ENCODE peak calls at places on chromosome 3, in six cellular contexts. Q is A673; C is cardiac muscle cell; K is CD8-positive, alpha-beta memory T cell; P is uterus; G is mesenchymal stem cell. O is an unnamed sample. For H3K27me3, the result is how much of the 10 kb centered on the place peaks cover.

GRCh38 chr3:54862526-54862925 is 65.3 kb downstream of the LRTM1 start:
- DNase-seq in Q (no peak), C (no peak), K (no peak), P (no peak), G (no peak), O (peak)

GRCh38 chr3:165643433-165643824 is 193.8 kb downstream of the BCHE start:
- DNase-seq in Q (no peak), C (no peak), K (no peak), P (no peak), G (peak), O (peak)

GRCh38 chr3:126119008-126119675 is 35.2 kb upstream of the SLC41A3 start:
- DNase-seq in Q (no peak), C (no peak), K (no peak), P (peak), G (no peak), O (no peak)

GRCh38 chr3:42557849-42558248 is 23.9 kb downstream of the SEC22C start:
- DNase-seq in Q (no peak), C (no peak), K (no peak), P (no peak), G (no peak), O (no peak)

GRCh38 chr3:23129817-23130216 is 73.3 kb upstream of the UBE2E2 start:
- DNase-seq in Q (no peak), C (no peak), K (no peak), P (no peak), G (no peak), O (no peak)

GRCh38 chr3:26721047-26721446 is 98.5 kb downstream of the LRRC3B start:
- DNase-seq in Q (no peak), C (no peak), K (no peak), P (no peak), G (no peak), O (no peak)

GRCh38 chr3:51384145-51384729 is 854 bp upstream of the MANF start:
- DNase-seq in Q (no peak), C (peak), K (no peak), P (peak), G (no peak), O (no peak)

GRCh38 chr3:94004301-94004910 is 24.0 kb downstream of the STX19 start:
- DNase-seq in Q (peak), C (peak), K (no peak), P (no peak), G (peak), O (peak)

GRCh38 chr3:142896201-142896755 is 7.4 kb upstream of the PCOLCE2 start:
- DNase-seq in Q (peak), C (no peak), K (no peak), P (no peak), G (peak), O (peak)

GRCh38 chr3:100234364-100234763 is 26.4 kb upstream of the TBC1D23 start:
- DNase-seq in Q (no peak), C (no peak), K (no peak), P (no peak), G (no peak), O (no peak)

GRCh38 chr3:140062461-140062860 is 127.5 kb downstream of the CLSTN2 start:
- DNase-seq in Q (no peak), C (no peak), K (no peak), P (no peak), G (no peak), O (no peak)

GRCh38 chr3:147297756-147298155 is 108.6 kb downstream of the ZIC4 start:
- DNase-seq in Q (no peak), C (no peak), K (no peak), P (no peak), G (no peak), O (no peak)

GRCh38 chr3:15812183-15812582 is 14.4 kb upstream of the ANKRD28 start:
- DNase-seq in Q (peak), C (no peak), K (no peak), P (no peak), G (peak), O (no peak)

GRCh38 chr3:11755276-11755675 is 91.4 kb downstream of the TAMM41 start:
- DNase-seq in Q (no peak), C (no peak), K (no peak), P (no peak), G (no peak), O (no peak)

GRCh38 chr3:146539315-146539714 is 5.1 kb downstream of the PLSCR1 start:
- DNase-seq in Q (no peak), C (no peak), K (no peak), P (no peak), G (no peak), O (no peak)

GRCh38 chr3:25292604-25293003 is 135.5 kb upstream of the RARB start:
- DNase-seq in Q (no peak), C (no peak), K (no peak), P (no peak), G (no peak), O (no peak)

GRCh38 chr3:191528589-191528988 is 67.6 kb downstream of the PYDC2 start:
- DNase-seq in Q (no peak), C (no peak), K (no peak), P (no peak), G (no peak), O (no peak)

GRCh38 chr3:65342084-65342683 is 654.4 kb upstream of the ADAMTS9 start:
- DNase-seq in Q (peak), C (peak), K (no peak), P (no peak), G (peak), O (no peak)

GRCh38 chr3:32685604-32686185 is 707 bp downstream of the CNOT10 start:
- DNase-seq in Q (peak), C (no peak), K (no peak), P (no peak), G (no peak), O (no peak)

GRCh38 chr3:13626396-13626795 is 77.5 kb downstream of the FBLN2 start:
- DNase-seq in Q (no peak), C (no peak), K (no peak), P (no peak), G (no peak), O (no peak)

GRCh38 chr3:120394343-120394742 is 45.2 kb upstream of the LRRC58 start:
- DNase-seq in Q (no peak), C (no peak), K (no peak), P (no peak), G (peak), O (no peak)

DNA sequence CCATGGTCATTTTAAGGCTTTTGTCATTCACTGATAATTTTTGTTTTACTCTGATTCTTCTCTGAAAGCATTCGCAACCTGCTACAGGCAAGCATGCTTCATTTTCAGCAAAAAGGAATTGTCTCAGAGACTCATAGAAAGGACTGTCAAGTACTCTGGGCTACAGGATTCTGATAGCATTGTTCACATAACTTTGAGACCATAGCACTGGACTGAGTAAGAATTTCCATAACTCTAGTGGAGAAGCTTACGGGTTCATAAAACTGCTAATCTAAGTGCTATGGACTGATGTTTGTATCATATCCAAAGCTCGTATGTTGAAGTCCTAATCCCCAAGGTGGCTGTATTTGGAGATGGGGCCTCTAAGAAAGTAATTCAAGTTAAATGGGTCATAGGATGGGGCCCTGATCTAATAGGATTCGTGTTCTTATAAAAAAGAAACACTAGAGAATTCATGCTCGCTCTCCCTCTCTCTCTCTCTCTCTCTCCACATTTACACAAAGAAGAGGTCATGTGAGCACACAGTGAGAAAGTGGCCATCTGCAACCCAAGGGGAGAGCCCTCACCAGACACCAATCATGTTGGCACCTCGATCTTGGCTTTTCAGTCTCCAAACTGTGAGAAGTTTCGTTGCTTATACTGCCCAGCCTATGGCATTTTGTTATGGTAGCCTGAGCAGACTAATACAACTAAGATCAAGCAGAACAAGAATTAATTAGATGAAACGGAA is 60.4 kb downstream of the CRYGS start:
- DNase-seq in Q (no peak), C (peak), K (no peak), P (no peak), G (peak), O (peak)
- H3K27me3 ChIP-seq in Q (under half), C (under half), K (under half), P (under half), G (under half), O (under half)

DNA sequence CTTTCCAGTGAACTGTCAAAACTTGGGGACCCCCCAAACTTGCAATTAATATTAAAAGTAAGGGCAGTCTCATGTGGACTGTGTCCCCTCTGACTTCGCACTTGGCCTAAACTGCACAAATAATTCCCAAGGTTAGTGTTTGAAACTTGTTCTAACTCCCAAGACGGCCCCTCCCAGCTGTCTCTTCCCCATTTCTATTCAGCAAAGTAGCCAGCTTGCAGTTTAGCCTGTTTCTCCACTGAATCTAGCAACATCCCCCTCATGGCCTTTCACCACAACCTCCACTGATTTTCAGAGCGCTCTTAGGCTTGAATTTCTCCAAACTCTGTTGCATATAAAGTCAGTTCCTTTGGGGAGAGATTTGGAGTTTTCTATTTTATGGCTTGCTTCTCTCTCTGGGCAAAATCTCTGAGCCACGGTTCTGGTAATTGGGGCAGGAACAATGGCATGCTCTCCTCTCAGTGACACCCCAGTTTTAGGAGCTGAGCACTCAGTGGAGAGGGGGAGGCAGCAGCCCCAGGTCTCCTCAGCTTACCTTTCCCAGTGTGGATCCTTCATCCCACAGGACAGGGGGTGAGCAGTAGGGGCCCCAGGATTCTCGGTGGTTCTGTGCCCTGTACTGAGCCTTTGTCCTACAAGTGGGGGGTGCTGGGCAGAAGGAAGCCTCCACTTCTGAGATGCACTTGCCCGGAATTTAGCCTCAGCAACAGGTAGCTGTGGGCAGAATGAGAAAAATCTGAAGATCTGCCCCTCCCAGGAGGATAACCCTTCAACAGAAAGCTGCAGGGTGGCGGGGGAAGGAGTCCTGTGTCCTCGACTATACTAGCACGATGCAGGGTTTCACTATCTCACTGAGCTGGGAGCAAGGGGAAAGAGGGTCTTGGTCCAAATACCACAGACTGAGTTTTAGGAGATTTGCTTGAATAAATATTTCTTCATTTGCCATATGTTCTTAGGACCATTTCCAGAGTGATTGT is 39.3 kb upstream of the GATA2 start:
- DNase-seq in Q (no peak), C (no peak), K (no peak), P (no peak), G (no peak), O (no peak)
- H3K27me3 ChIP-seq in Q (under half), C (under half), K (under half), P (under half), G (half or more), O (under half)

GRCh38 chr3:151101270-151101954 is 15.9 kb downstream of the MED12L start:
- DNase-seq in Q (no peak), C (peak), K (no peak), P (no peak), G (no peak), O (no peak)

GRCh38 chr3:151096697-151097096 is 11.2 kb downstream of the MED12L start:
- DNase-seq in Q (no peak), C (peak), K (no peak), P (no peak), G (no peak), O (no peak)

GRCh38 chr3:151100076-151100475 is 14.6 kb downstream of the MED12L start:
- DNase-seq in Q (no peak), C (no peak), K (no peak), P (no peak), G (no peak), O (no peak)
- H3K27me3 ChIP-seq in Q (half or more), C (under half), K (under half), P (under half), G (under half), O (under half)

GRCh38 chr3:141853146-141853690 is 23.2 kb upstream of the ATP1B3 start:
- DNase-seq in Q (no peak), C (no peak), K (no peak), P (no peak), G (no peak), O (no peak)
- H3K27me3 ChIP-seq in Q (under half), C (under half), K (under half), P (under half), G (under half), O (under half)

GRCh38 chr3:115381573-115381912 is 234.5 kb upstream of the ZBTB20 start:
- DNase-seq in Q (no peak), C (no peak), K (no peak), P (peak), G (no peak), O (peak)
- H3K27me3 ChIP-seq in Q (under half), C (under half), K (under half), P (under half), G (under half), O (under half)

GRCh38 chr3:194928183-194928736 is 242.6 kb downstream of the FAM43A start:
- DNase-seq in Q (peak), C (no peak), K (no peak), P (no peak), G (peak), O (peak)
- H3K27me3 ChIP-seq in Q (under half), C (under half), K (under half), P (under half), G (under half), O (under half)

O was measured in astrocyte.